ENCODE peak calls at places on chromosomes 16 and 17, in four cellular contexts. G is neuronal stem cell, S is H1, K is trophoblast cell. D is an unnamed sample.

GRCh38 chr16:87644596-87644995 is 42.3 kb downstream of the JPH3 start:
- DNase-seq in K (no peak), G (no peak), S (no peak), D (no peak)

GRCh38 chr16:87855852-87856715 is 13.2 kb downstream of the SLC7A5 start:
- DNase-seq in K (no peak), G (no peak), S (no peak), D (peak)

GRCh38 chr17:13594310-13594709 is 7.4 kb downstream of the HS3ST3A1 start:
- DNase-seq in K (no peak), G (no peak), S (no peak), D (peak)

GRCh38 chr17:39401412-39402278 is at the start of gene FBXL20:
- DNase-seq in S (peak), K (peak), G (peak), D (peak)

GRCh38 chr17:41810659-41811548 is 845 bp downstream of the P3H4 start:
- DNase-seq in G (no peak), S (no peak), K (no peak), D (peak)

GRCh38 chr16:50151322-50151721 is 1.8 kb upstream of the TENT4B start:
- DNase-seq in K (no peak), S (no peak), G (no peak), D (no peak)

GRCh38 chr17:41977991-41978390 is 11.4 kb downstream of the CNP start:
- DNase-seq in G (no peak), K (peak), S (no peak), D (no peak)

GRCh38 chr17:73211745-73212144 is 18.9 kb downstream of the COG1 start:
- DNase-seq in S (no peak), K (peak), G (no peak), D (no peak)

GRCh38 chr17:67403065-67403464 is 26.0 kb downstream of the PITPNC1 start:
- DNase-seq in G (no peak), K (no peak), S (no peak), D (no peak)
- H2BK12ac ChIP-seq in G (no peak), K (no peak), S (peak), D (no peak)

DNA sequence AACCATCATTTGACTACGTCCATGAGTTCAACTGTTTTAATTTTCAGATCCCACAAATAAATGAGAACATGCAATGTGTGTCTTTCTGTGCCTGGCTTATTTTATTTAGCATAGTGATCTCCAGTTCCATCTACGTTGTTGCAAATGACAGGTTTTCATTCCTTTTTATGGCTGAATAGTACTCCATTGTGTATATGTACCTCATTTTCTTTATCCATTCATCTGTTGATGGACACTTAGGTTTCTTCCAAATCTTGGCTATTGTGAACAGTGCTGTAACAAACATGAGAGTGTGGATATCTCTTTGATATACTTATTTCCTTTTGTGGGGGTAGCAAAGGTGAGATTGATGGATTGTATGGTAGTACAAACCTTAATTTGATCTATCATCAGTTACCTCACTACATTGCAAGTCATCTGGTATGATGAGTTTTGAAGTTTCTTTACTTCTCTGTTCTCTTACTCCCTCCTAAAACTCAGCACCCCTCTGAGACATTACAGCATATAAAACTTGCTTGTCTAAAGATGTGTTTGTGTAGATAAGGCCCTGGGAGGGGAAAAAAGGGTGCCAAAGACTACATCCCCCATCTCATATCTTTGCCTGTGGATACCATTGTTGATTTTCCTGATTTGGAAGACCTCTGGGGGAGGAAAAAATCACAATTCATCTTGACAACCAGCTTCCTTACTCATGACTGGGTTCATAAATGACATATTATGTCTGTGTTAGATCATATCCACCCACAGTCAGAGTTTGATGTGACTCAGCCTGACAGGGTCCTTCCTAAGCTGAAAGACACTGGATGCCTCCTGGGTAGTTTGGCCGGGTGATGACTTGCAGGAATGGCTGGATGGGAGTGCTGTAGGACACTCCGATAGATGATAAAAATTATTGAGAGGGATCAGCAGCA is 47.6 kb downstream of the ABCA9 start:
- DNase-seq in G (no peak), K (no peak), S (no peak), D (peak)
- H3K4me3 ChIP-seq in G (no peak), K (no peak), S (no peak), D (no peak)

GRCh38 chr17:47203984-47204721 is 5.0 kb upstream of the MYL4 start:
- DNase-seq in G (no peak), K (no peak), S (no peak), D (peak)
- H3K4ac ChIP-seq in G (no peak), K (no peak), S (no peak), D (no peak)

GRCh38 chr16:57260294-57260929 is 15.4 kb downstream of the ARL2BP start:
- DNase-seq in S (peak), G (peak), K (peak), D (peak)
- H2BK12ac ChIP-seq in S (peak), G (no peak), K (no peak), D (peak)

GRCh38 chr16:2170080-2170479 is 14.5 kb downstream of the TRAF7 start:
- DNase-seq in G (no peak), K (no peak), S (no peak), D (no peak)
- H3K4me3 ChIP-seq in G (no peak), K (no peak), S (no peak), D (peak)

GRCh38 chr16:81095653-81095952 is 592 bp downstream of the GCSH start:
- DNase-seq in K (no peak), G (no peak), S (no peak), D (no peak)
- H3K4ac ChIP-seq in K (peak), G (no peak), S (peak), D (no peak)

DNA sequence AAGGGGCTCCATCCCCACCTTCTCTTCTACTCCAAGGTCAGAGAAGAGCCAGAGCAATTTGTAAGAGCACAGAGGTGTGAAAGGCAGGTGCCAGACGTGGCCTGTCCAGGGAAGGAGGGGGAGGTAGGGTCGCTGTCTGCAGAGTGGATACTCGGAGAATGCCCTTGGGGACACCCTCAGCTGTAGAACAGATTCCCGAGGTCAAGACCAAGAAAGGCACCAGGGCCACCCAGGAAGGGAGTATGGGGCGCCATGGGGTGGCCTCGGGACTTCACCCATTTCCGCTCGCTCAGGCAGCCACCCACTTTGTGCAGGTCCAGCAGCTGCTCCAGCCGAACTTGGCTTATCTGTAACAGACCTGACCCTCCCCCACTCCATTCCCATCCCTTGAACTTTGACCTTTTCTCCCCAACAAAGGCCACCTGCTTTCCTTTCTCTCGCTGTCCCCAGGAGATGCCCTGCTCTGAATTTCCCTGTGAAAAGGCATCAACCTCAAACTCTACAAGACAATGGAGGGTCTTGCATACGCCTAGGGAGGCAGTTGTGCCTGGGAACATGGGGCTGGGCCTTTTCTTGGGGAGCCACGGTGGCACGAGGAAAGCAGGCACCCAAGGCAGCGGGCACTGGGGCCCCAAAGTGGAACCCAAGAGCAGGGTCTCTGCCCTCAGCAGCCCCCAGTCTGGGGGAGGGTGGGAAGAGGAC is 11.3 kb upstream of the AXIN2 start:
- DNase-seq in S (peak), K (no peak), G (no peak), D (no peak)
- H2BK12ac ChIP-seq in S (peak), K (no peak), G (no peak), D (no peak)

DNA sequence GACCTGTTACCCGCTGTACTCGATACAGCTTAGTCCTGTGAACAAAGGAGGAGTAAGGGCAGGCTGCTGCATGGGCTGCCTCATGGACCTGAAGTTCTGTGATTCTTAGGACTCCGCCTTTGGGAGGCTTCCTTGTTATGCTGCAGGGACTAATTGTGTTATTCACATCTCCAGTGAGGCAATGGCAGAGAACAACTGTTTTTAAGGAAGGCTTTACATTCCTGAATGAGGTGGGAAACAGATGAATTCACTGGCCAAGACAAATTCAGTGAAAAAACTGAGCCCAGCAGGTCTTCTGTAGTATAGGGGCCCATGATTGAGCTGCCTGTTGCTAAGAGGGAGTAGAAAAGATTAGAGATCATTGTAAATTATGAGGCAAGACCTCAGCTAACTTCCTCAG is 26.2 kb downstream of the ADORA2B start:
- DNase-seq in K (peak), S (no peak), G (no peak), D (no peak)
- H3K4me3 ChIP-seq in K (no peak), S (no peak), G (no peak), D (no peak)

D was measured in mesenchymal stem cell.